ENCODE peak calls at places on chromosomes 13 and 19, in nine cellular contexts. V, Q, B, M, W, F, G, A and L are unnamed samples.

GRCh38 chr13:79647518-79647917 is 166.6 kb downstream of the NDFIP2 start:
- DNase-seq in V (no peak), Q (no peak), B (no peak), M (no peak), W (no peak), F (no peak), G (no peak), A (peak; percentile 6), L (no peak)

GRCh38 chr19:7360393-7360984 is 11.8 kb downstream of the ARHGEF18 start:
- DNase-seq in V (no peak), Q (no peak), B (peak; percentile 89), M (no peak), W (no peak), F (peak; percentile 62), G (no peak), A (no peak), L (no peak)

GRCh38 chr13:46211116-46211515 is 612 bp upstream of the LRRC63 start:
- DNase-seq in V (no peak), Q (no peak), B (no peak), M (no peak), W (no peak), F (peak; percentile 66), G (no peak), A (no peak), L (no peak)

GRCh38 chr19:16394681-16395375 is 70.2 kb downstream of the KLF2 start:
- DNase-seq in V (no peak), Q (no peak), B (no peak), M (no peak), W (no peak), F (no peak), G (no peak), A (peak; percentile 64), L (no peak)

GRCh38 chr13:86002921-86003488 is 203.8 kb upstream of the SLITRK6 start:
- DNase-seq in V (no peak), Q (no peak), B (no peak), M (no peak), W (no peak), F (no peak), G (no peak), A (no peak), L (no peak)

GRCh38 chr19:38917516-38917915 is 5.5 kb upstream of the CCER2 start:
- DNase-seq in V (no peak), Q (no peak), B (no peak), M (no peak), W (no peak), F (no peak), G (no peak), A (no peak), L (peak; percentile 29)

GRCh38 chr19:55098716-55099556 is 18.5 kb downstream of the PPP1R12C start:
- DNase-seq in V (no peak), Q (no peak), B (no peak), M (no peak), W (no peak), F (no peak), G (no peak), A (no peak), L (no peak)

GRCh38 chr13:112605531-112605990 is 17.6 kb upstream of the TUBGCP3 start:
- DNase-seq in V (no peak), Q (no peak), B (no peak), M (no peak), W (no peak), F (no peak), G (no peak), A (no peak), L (peak; percentile 68)

GRCh38 chr13:73268306-73268705 is 209.5 kb downstream of the KLF5 start:
- DNase-seq in V (no peak), Q (no peak), B (no peak), M (no peak), W (no peak), F (no peak), G (no peak), A (no peak), L (no peak)

GRCh38 chr13:35804901-35805300 is 326.3 kb downstream of the DCLK1 start:
- DNase-seq in V (no peak), Q (no peak), B (no peak), M (no peak), W (no peak), F (no peak), G (no peak), A (no peak), L (no peak)

GRCh38 chr13:99278199-99278598 is 20.0 kb upstream of the GPR18 start:
- DNase-seq in V (no peak), Q (no peak), B (no peak), M (no peak), W (no peak), F (peak; percentile 63), G (no peak), A (no peak), L (no peak)

GRCh38 chr13:44668707-44669106 is 92.6 kb upstream of the TSC22D1 start:
- DNase-seq in V (no peak), Q (no peak), B (no peak), M (no peak), W (no peak), F (no peak), G (no peak), A (no peak), L (no peak)

GRCh38 chr19:2451741-2452140 is 5.0 kb downstream of the LMNB2 start:
- DNase-seq in V (no peak), Q (no peak), B (no peak), M (no peak), W (no peak), F (no peak), G (no peak), A (no peak), L (no peak)

GRCh38 chr13:42215578-42216421 is 56.2 kb upstream of the AKAP11 start:
- DNase-seq in V (peak; percentile 29), Q (no peak), B (no peak), M (no peak), W (no peak), F (peak; percentile 51), G (no peak), A (peak; percentile 37), L (no peak)

GRCh38 chr19:3109491-3109890 is 15.3 kb downstream of the GNA11 start:
- DNase-seq in V (no peak), Q (no peak), B (no peak), M (no peak), W (no peak), F (no peak), G (no peak), A (no peak), L (no peak)

GRCh38 chr19:50932690-50933083 is 20.2 kb downstream of the KLK5 start:
- DNase-seq in V (no peak), Q (no peak), B (no peak), M (no peak), W (no peak), F (no peak), G (no peak), A (no peak), L (no peak)

GRCh38 chr19:45154064-45154827 is 6.5 kb downstream of the NKPD1 start:
- DNase-seq in V (peak; percentile 92), Q (no peak), B (no peak), M (no peak), W (no peak), F (peak; percentile 50), G (peak; percentile 40), A (no peak), L (no peak)
- TF ChIP-seq POLR2A in V (no peak), Q (no peak), B (no peak), M (no peak), W (no peak), F (no peak), G (no peak), A (no peak), L (no peak)

GRCh38 chr19:10231624-10232228 is 595 bp upstream of the S1PR2 start:
- DNase-seq in V (no peak), Q (no peak), B (no peak), M (no peak), W (no peak), F (no peak), G (no peak), A (no peak), L (no peak)

GRCh38 chr19:10228393-10228792 is 2.7 kb downstream of the S1PR2 start:
- DNase-seq in V (no peak), Q (no peak), B (no peak), M (no peak), W (no peak), F (peak; percentile 73), G (no peak), A (no peak), L (no peak)

GRCh38 chr19:10230904-10231623 is at the start of gene S1PR2:
- DNase-seq in V (peak; percentile 49), Q (peak; percentile 50), B (peak; percentile 80), M (peak; percentile 73), W (no peak), F (peak; percentile 92), G (peak; percentile 82), A (peak; percentile 68), L (peak; percentile 90)

GRCh38 chr19:10228925-10229324 is 2.2 kb downstream of the S1PR2 start:
- DNase-seq in V (no peak), Q (peak; percentile 59), B (peak; percentile 34), M (no peak), W (no peak), F (peak; percentile 81), G (no peak), A (no peak), L (no peak)

DNA sequence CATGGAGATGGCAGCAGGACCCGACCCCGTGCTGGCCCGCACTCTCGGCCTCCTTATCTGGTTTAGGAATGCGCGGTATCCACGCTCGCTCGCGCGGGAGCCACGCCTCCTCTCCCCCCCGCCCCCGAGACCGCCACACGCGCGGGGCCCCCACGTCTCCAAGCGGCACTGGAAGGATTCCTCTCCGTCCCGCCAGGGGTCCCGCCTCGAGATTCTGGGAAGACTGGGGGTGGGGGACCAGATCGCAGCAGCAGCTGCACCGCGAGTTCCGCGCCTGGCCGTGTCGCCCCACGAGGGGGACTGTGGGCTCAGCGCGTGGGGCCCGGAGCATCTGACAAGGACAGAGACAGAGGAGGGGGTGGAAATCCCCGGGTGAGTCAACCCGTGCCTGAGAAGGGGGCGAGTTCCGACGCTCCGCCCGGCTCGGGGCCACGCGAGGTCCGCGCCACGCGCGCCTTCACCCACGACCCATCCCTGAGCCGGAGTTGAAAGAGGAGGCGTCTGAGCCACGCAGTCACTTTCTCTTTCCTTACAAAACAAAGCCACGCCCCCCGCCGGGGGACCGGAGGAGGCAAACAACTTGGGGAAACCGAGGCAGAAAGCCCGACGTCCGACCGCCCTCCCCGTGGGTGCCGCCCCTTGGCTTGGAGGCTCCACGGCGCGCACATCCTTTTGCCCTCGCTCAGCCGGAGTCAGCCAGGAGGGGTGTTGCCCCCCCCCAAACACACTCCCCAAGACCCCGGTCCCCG is 802 bp downstream of the S1PR2 start:
- DNase-seq in V (no peak), Q (no peak), B (peak; percentile 65), M (peak; percentile 40), W (no peak), F (peak; percentile 55), G (peak; percentile 68), A (peak; percentile 39), L (peak; percentile 83)
- TF ChIP-seq CTCF in V (no peak), Q (no peak), B (no peak), M (no peak), W (no peak), F (no peak), G (no peak), A (no peak), L (no peak)

GRCh38 chr19:12792048-12792852 is 964 bp downstream of the JUNB start:
- DNase-seq in V (no peak), Q (no peak), B (peak; percentile 59), M (peak; percentile 77), W (no peak), F (peak; percentile 88), G (peak; percentile 76), A (peak; percentile 63), L (peak; percentile 98)
- TF ChIP-seq POLR2A in V (peak; percentile 3), Q (peak; percentile 13), B (no peak), M (peak; percentile 7), W (no peak), F (peak; percentile 48), G (no peak), A (peak; percentile 77), L (peak; percentile 16)

GRCh38 chr13:28718538-28719226 is at the start of gene SLC46A3:
- DNase-seq in V (peak; percentile 92), Q (peak; percentile 86), B (peak; percentile 99), M (peak; percentile 92), W (peak; percentile 80), F (peak; percentile 95), G (peak; percentile 98), A (peak; percentile 97), L (peak; percentile 98)
- TF ChIP-seq CTCF in V (no peak), Q (no peak), B (peak; percentile 25), M (no peak), W (peak; percentile 17), F (no peak), G (no peak), A (no peak), L (no peak)